ENCODE peak calls at places on chromosomes 2 and 18, in five cellular contexts. F is A549, Q is GM12878, M is K562, W is HepG2. T is an unnamed sample.

GRCh38 chr18:63683152-63683551 is 19.6 kb upstream of the SERPINB11 start:
- DNase-seq in F (peak; percentile 16), Q (no peak), M (no peak), W (no peak), T (peak; percentile 47)

GRCh38 chr2:224354631-224355211 is 47.2 kb downstream of the FAM124B start:
- DNase-seq in F (no peak), Q (no peak), M (no peak), W (no peak), T (no peak)

GRCh38 chr2:10841547-10842219 is 29.1 kb upstream of the PDIA6 start:
- DNase-seq in F (no peak), Q (no peak), M (no peak), W (no peak), T (no peak)

GRCh38 chr2:80288576-80288975 is 16.0 kb downstream of the LRRTM1 start:
- DNase-seq in F (no peak), Q (no peak), M (no peak), W (no peak), T (peak; percentile 8)

GRCh38 chr18:45765740-45766139 is 41.8 kb downstream of the SLC14A1 start:
- DNase-seq in F (no peak), Q (no peak), M (no peak), W (no peak), T (no peak)

GRCh38 chr2:207437857-207438166 is 92.0 kb upstream of the CREB1 start:
- DNase-seq in F (no peak), Q (no peak), M (no peak), W (no peak), T (no peak)

GRCh38 chr2:98040331-98040939 is 44.7 kb upstream of the TMEM131 start:
- DNase-seq in F (no peak), Q (no peak), M (no peak), W (no peak), T (no peak)

GRCh38 chr2:66481100-66481549 is 46.2 kb downstream of the MEIS1 start:
- DNase-seq in F (no peak), Q (no peak), M (peak; percentile 50), W (no peak), T (peak; percentile 78)

GRCh38 chr2:72035518-72036172 is 112.0 kb downstream of the CYP26B1 start:
- DNase-seq in F (no peak), Q (no peak), M (peak; percentile 37), W (no peak), T (no peak)

DNA sequence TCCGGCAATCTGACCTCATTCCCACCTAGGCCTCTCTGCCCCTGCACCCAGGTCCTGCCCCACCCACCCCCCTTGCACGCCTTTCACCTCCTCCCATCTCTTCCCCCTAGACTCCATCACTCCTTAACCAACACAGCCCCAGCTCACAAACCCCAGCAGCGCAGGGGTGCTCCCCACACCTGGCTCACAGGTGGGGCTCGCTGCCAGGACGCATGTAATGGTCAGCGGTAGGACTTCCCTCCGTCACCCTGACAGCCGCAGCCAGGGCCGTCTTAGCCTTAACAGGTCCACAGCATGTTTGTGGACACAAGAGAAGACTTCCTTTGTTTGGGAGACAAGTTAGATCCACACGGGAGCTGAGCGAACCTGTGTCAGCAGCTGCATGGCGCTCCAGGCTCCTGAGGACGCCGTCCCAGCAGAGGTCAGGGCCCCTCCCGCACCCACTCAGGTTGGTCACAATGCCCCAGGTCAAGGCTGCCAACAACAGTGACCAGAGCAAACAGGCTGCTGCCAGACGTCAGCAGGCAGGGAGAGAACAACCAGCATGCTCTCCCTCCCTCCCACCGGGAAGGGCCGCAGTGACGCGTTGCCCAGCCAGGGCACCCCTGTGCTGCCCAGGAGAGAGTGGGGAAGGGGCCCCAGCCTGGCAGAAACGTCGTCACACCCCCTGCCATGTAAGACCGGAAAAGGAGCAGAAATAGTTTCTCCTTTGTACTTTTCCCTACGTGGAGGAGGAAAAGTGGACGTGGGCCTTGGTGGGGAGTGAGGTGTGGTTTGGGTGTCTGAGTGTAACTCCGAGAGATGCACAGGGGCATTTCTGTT is 68.0 kb downstream of the PXDN start:
- DNase-seq in F (no peak), Q (no peak), M (no peak), W (no peak), T (no peak)
- TF ChIP-seq JUNB in F (no peak), Q (no peak), M (no peak), W (no peak), T (no peak)

DNA sequence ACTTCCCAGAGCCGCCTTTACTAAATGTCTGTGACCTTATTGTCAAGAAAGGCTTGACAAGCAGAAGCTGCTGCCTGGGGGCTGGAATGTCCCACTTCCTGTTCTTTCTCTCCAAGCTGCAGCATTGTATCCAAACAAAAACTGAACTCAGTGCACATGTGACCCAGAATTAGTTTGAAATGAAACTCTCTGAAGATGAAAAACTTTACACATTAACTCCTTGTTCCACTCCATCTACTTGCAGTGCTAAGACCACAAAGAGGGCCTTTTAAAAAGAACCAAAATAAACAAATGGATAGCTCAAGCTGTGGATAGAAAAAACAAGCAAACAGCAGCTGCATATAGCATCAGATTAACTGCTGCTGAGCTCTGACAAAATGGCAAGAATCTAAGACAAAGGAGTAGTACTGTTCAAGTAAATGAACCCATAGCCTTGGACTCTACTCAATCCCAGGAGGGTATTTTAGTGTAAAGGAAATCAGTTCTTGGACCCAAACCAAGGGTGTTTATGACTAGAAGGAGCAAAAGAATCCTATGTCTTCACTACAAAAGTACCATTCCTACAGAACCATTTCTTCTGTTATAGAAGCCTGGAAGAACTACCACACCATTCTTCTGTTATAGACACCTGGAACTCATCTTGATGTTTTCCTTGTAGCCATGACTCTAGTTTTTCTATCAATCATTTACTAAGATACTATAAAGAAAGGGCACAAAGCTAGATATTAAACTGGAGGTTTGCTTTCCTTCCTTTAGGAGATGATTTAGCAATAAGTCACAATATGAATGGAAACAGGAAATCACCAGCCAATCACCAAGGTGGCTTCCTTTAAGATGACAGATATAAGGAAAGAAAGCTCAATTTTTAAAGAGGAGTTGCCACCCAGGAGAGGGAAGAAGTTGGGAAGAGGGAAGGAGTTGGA is 100.1 kb upstream of the NEUROD1 start:
- DNase-seq in F (no peak), Q (no peak), M (no peak), W (no peak), T (no peak)
- TF ChIP-seq JUNB in F (no peak), Q (no peak), M (no peak), W (no peak), T (no peak)

DNA sequence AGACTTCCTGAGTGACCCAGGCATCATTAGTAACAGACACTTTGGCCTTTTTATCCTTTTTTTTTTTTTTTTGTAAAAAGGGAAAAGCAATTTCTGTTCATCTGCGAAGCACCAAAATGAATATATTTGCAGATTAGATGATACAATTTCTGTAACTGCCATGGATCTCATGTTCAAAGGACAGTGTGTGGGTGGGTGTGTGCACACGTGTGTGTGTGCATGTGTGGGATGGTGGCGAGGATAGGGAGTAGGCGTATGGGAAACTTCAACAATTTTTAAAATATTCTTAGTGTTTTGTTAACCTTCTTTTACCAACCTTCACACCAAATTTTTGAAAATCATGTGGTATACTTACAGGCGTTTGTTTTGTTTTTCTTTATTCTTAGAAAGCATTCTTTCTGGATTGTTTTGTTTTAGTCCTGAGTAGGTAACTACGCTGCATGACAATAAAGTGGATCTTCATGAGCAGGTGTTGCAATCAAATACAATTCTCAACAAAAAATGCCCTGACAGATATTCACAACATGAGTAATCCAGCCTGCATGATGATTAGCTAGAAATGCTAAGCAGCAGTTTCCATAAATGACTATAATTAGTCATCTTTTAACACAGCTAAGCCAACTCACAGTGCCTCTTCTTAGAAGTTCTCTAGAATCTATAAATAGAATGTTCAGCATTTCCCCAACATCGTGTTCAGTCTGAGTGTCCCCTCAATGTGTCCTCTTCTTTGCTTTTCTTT is 53.5 kb upstream of the RMDN2 start:
- DNase-seq in F (no peak), Q (no peak), M (no peak), W (no peak), T (no peak)
- TF ChIP-seq JUNB in F (no peak), Q (peak; percentile 84), M (no peak), W (no peak), T (no peak)

GRCh38 chr2:33532966-33533365 is 56.5 kb downstream of the RASGRP3 start:
- DNase-seq in F (no peak), Q (no peak), M (no peak), W (no peak), T (no peak)
- TF ChIP-seq JUNB in F (no peak), Q (no peak), M (no peak), W (no peak), T (no peak)

DNA sequence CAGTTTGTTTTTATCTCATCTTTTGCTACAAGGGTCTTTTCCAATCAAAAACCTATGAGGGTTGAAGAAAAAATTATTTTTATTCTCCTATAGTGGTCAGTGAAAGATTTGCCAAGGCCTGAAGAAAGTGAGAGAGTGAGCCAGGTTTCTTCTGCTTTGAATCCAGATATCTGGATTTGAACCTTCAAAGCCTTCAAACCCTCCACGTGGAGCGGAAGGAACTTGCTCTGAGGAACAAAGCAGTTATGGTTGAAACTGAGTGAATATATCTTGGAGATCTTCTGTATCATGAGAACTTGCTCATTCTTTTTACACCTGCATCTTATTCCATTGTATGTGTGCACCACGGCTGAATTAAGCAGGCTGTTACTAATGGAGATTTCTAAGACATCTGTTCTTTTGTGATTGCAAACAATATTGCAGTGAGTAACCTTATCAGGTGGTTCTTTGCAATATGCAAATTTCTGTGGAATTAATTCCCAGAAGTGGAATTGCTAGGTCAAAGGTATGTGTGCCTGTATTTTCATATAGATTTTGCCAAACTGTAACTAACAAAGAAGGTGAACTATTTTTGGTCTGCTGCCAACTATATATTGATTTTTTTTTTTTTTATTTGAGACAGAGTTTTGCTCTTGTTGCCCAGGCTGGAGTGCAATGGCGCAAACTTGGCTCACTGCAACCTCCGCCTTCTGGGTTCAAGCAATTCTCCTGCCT is 147.9 kb downstream of the B3GNT2 start:
- DNase-seq in F (no peak), Q (no peak), M (no peak), W (no peak), T (no peak)
- TF ChIP-seq JUNB in F (no peak), Q (no peak), M (no peak), W (no peak), T (no peak)

DNA sequence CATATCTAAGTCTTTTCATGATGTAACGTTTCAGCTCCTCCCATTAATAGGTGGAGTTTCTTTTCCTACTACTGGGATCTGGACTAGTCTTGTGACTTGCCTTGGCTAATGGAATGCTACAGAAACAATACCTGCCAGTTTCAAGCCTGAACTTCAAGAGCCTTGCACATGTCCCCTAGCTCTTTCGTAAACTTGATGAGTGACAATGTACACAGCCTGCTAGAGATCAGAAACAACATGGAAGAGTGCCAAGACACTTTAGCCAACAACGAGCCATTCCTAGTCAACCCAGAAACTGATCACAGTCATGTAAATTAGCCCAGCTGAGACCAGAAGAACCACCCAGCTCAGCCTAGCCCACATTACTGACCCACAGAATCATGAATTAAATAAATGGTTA is 24.8 kb upstream of the STK39 start:
- DNase-seq in F (no peak), Q (no peak), M (no peak), W (peak; percentile 97), T (no peak)
- TF ChIP-seq JUNB in F (no peak), Q (no peak), M (no peak), W (no peak), T (no peak)

DNA sequence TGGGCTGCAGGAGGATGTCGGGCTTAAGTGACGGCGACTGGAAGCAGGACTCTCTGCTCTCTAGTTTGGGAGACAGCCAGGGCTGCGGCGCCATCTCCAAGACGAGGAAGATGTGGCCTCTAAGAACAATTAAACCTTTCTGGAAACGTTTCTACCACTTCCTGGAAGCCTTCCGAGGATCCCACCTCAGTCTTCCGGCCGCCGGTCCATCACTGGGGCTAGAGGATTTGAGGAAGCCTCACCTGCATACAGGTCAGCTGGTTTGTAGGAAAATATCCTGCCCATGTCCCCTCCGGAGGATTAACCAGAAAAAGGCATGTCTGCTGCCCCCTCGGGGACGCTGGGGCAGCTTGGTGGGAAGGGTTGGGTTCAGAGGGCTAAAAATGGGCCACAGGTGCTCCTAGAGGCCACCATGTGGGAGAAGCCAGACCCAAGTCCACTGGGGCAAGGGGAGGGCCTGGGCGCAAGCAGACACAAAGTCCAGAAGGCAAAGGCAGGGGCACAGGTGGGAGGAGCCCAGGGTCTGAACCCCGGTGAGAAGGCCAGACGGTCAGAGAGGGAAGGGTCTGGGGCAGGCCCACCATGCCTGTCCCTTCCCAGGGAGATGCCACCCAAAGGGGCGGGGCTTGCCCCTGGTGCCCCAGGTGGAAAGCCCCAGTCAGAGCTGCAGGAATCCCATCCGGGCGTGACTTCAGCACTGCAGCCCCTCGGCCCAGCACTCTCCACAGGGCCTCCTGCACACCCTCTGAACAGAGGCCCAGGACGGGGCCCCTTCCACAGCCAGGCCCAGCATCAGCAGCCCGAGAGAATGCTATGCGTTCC is 82.2 kb upstream of the ID2 start:
- DNase-seq in F (no peak), Q (no peak), M (no peak), W (peak; percentile 57), T (no peak)
- TF ChIP-seq JUNB in F (no peak), Q (no peak), M (no peak), W (no peak), T (no peak)